ENCODE peak calls at places on chromosomes 11 and 22, in six cellular contexts. One of them, this sample, is unnamed.

GRCh38 chr11:83520849-83521248 is 234.7 kb upstream of the CCDC90B start:
- DNase-seq in T-helper 17 cell: no peak
- DNase-seq in AG10803: no peak
- DNase-seq in foreskin fibroblast: no peak
- DNase-seq in pancreas: no peak
- DNase-seq in GM23338: no peak
- DNase-seq in this sample: no peak

GRCh38 chr11:77379253-77379652 is 77.8 kb upstream of the GDPD4 start:
- DNase-seq in T-helper 17 cell: no peak
- DNase-seq in AG10803: no peak
- DNase-seq in foreskin fibroblast: peak
- DNase-seq in pancreas: no peak
- DNase-seq in GM23338: no peak
- DNase-seq in this sample: no peak

GRCh38 chr11:118198370-118198769 is 21.9 kb upstream of the SCN2B start:
- DNase-seq in T-helper 17 cell: peak
- DNase-seq in AG10803: peak
- DNase-seq in foreskin fibroblast: peak
- DNase-seq in pancreas: peak
- DNase-seq in GM23338: peak
- DNase-seq in this sample: peak

GRCh38 chr11:1360835-1361357 is 28.8 kb upstream of the BRSK2 start:
- DNase-seq in T-helper 17 cell: no peak
- DNase-seq in AG10803: no peak
- DNase-seq in foreskin fibroblast: no peak
- DNase-seq in pancreas: no peak
- DNase-seq in GM23338: no peak
- DNase-seq in this sample: no peak

GRCh38 chr22:40203568-40203967 is 25.8 kb downstream of the TNRC6B start:
- DNase-seq in T-helper 17 cell: no peak
- DNase-seq in AG10803: peak
- DNase-seq in foreskin fibroblast: no peak
- DNase-seq in pancreas: no peak
- DNase-seq in GM23338: no peak
- DNase-seq in this sample: no peak

GRCh38 chr11:28117712-28118111 is 9.5 kb downstream of the METTL15 start:
- DNase-seq in T-helper 17 cell: no peak
- DNase-seq in AG10803: no peak
- DNase-seq in foreskin fibroblast: no peak
- DNase-seq in pancreas: no peak
- DNase-seq in GM23338: no peak
- DNase-seq in this sample: no peak

GRCh38 chr11:94068764-94069163 is 47.6 kb downstream of the HEPHL1 start:
- DNase-seq in T-helper 17 cell: no peak
- DNase-seq in AG10803: no peak
- DNase-seq in foreskin fibroblast: no peak
- DNase-seq in pancreas: no peak
- DNase-seq in GM23338: no peak
- DNase-seq in this sample: no peak

GRCh38 chr22:38204784-38205183 is 3.0 kb downstream of the MAFF start:
- DNase-seq in T-helper 17 cell: no peak
- DNase-seq in AG10803: no peak
- DNase-seq in foreskin fibroblast: no peak
- DNase-seq in pancreas: no peak
- DNase-seq in GM23338: no peak
- DNase-seq in this sample: no peak

GRCh38 chr11:18243783-18244362 is 4.6 kb downstream of the SAA2 start:
- DNase-seq in T-helper 17 cell: peak
- DNase-seq in AG10803: peak
- DNase-seq in foreskin fibroblast: peak
- DNase-seq in pancreas: no peak
- DNase-seq in GM23338: peak
- DNase-seq in this sample: peak

GRCh38 chr11:111441443-111441842 is 62.4 kb upstream of the POU2AF1 start:
- DNase-seq in T-helper 17 cell: no peak
- DNase-seq in AG10803: peak
- DNase-seq in foreskin fibroblast: peak
- DNase-seq in pancreas: no peak
- DNase-seq in GM23338: no peak
- DNase-seq in this sample: peak

GRCh38 chr11:60280412-60280811 is at the start of gene MS4A4A:
- DNase-seq in T-helper 17 cell: no peak
- DNase-seq in AG10803: no peak
- DNase-seq in foreskin fibroblast: no peak
- DNase-seq in pancreas: no peak
- DNase-seq in GM23338: no peak
- DNase-seq in this sample: no peak

GRCh38 chr11:120273432-120273831 is 33.5 kb downstream of the POU2F3 start:
- DNase-seq in T-helper 17 cell: no peak
- DNase-seq in AG10803: peak
- DNase-seq in foreskin fibroblast: peak
- DNase-seq in pancreas: no peak
- DNase-seq in GM23338: no peak
- DNase-seq in this sample: no peak